ENCODE peak calls at places on chromosomes 2 and 18, in eight cellular contexts. A is kidney epithelial cell, Z is cardiac fibroblast, I is GM12865, B is transverse colon, S is epithelial cell of esophagus, Y is left lung, M is body of pancreas. V is an unnamed sample.

GRCh38 chr2:38661306-38661705 is 4.6 kb upstream of the GALM start:
- DNase-seq in A (no peak), Z (peak), I (no peak), B (no peak), S (no peak), Y (no peak), M (no peak), V (no peak)

GRCh38 chr2:116754371-116755101 is 1060.0 kb upstream of the DDX18 start:
- DNase-seq in A (no peak), Z (no peak), I (no peak), B (no peak), S (no peak), Y (no peak), M (no peak), V (no peak)

GRCh38 chr2:181989099-181989498 is 3.4 kb downstream of the PPP1R1C start:
- DNase-seq in A (no peak), Z (no peak), I (no peak), B (no peak), S (no peak), Y (no peak), M (no peak), V (no peak)

GRCh38 chr2:15996536-15997423 is 56.4 kb downstream of the MYCN start:
- DNase-seq in A (no peak), Z (no peak), I (no peak), B (no peak), S (no peak), Y (no peak), M (no peak), V (no peak)

GRCh38 chr2:3628800-3629199 is 29.2 kb upstream of the ALLC start:
- DNase-seq in A (no peak), Z (no peak), I (no peak), B (no peak), S (peak), Y (no peak), M (peak), V (no peak)

GRCh38 chr2:88568179-88568578 is 59.1 kb downstream of the EIF2AK3 start:
- DNase-seq in A (no peak), Z (no peak), I (no peak), B (no peak), S (no peak), Y (no peak), M (no peak), V (no peak)

GRCh38 chr2:28926837-28927236 is 32.4 kb downstream of the WDR43 start:
- DNase-seq in A (no peak), Z (no peak), I (no peak), B (no peak), S (peak), Y (no peak), M (no peak), V (no peak)

GRCh38 chr2:75226099-75226498 is 26.8 kb upstream of the TACR1 start:
- DNase-seq in A (no peak), Z (no peak), I (no peak), B (no peak), S (no peak), Y (no peak), M (no peak), V (no peak)

GRCh38 chr2:157447751-157448150 is 3.9 kb upstream of the CYTIP start:
- DNase-seq in A (no peak), Z (no peak), I (no peak), B (no peak), S (no peak), Y (no peak), M (no peak), V (no peak)

GRCh38 chr2:239531456-239532304 is 130.9 kb upstream of the HDAC4 start:
- DNase-seq in A (no peak), Z (no peak), I (no peak), B (no peak), S (no peak), Y (no peak), M (no peak), V (no peak)

GRCh38 chr2:21710031-21710430 is 586.3 kb downstream of the TDRD15 start:
- DNase-seq in A (no peak), Z (no peak), I (no peak), B (no peak), S (no peak), Y (no peak), M (no peak), V (no peak)

GRCh38 chr2:133489146-133489545 is 79.1 kb downstream of the NCKAP5 start:
- DNase-seq in A (no peak), Z (no peak), I (no peak), B (no peak), S (no peak), Y (no peak), M (no peak), V (no peak)

GRCh38 chr2:152372438-152372984 is 37.5 kb downstream of the FMNL2 start:
- DNase-seq in A (no peak), Z (no peak), I (no peak), B (no peak), S (no peak), Y (no peak), M (no peak), V (no peak)

GRCh38 chr2:219362524-219363164 is 25.1 kb downstream of the DNPEP start:
- DNase-seq in A (no peak), Z (peak), I (peak), B (peak), S (peak), Y (peak), M (no peak), V (no peak)

GRCh38 chr2:120575966-120576365 is 159.7 kb upstream of the GLI2 start:
- DNase-seq in A (no peak), Z (no peak), I (no peak), B (no peak), S (no peak), Y (no peak), M (no peak), V (no peak)

GRCh38 chr2:123245156-123245555 is 779.9 kb upstream of the CNTNAP5 start:
- DNase-seq in A (no peak), Z (no peak), I (no peak), B (no peak), S (no peak), Y (no peak), M (no peak), V (no peak)

GRCh38 chr2:169258045-169258601 is 104.2 kb downstream of the LRP2 start:
- DNase-seq in A (no peak), Z (peak), I (no peak), B (no peak), S (peak), Y (no peak), M (no peak), V (no peak)

GRCh38 chr2:127086800-127087737 is 19.9 kb downstream of the BIN1 start:
- DNase-seq in A (no peak), Z (peak), I (peak), B (peak), S (no peak), Y (peak), M (no peak), V (no peak)

GRCh38 chr2:227509824-227510619 is 38.1 kb downstream of the AGFG1 start:
- DNase-seq in A (no peak), Z (peak), I (no peak), B (no peak), S (peak), Y (no peak), M (no peak), V (no peak)

GRCh38 chr18:55159027-55159426 is 199.8 kb upstream of the CCDC68 start:
- DNase-seq in A (no peak), Z (no peak), I (no peak), B (no peak), S (no peak), Y (no peak), M (no peak), V (no peak)

GRCh38 chr2:196284901-196285589 is 113.7 kb upstream of the STK17B start:
- DNase-seq in A (no peak), Z (peak), I (no peak), B (no peak), S (no peak), Y (no peak), M (no peak), V (no peak)

GRCh38 chr2:76202866-76203265 is 492.2 kb upstream of the GCFC2 start:
- DNase-seq in A (no peak), Z (no peak), I (no peak), B (no peak), S (no peak), Y (no peak), M (no peak), V (no peak)

GRCh38 chr18:65768379-65768778 is 17.6 kb downstream of the CDH7 start:
- DNase-seq in A (peak), Z (no peak), I (no peak), B (no peak), S (peak), Y (no peak), M (no peak), V (no peak)

GRCh38 chr2:130912471-130912870 is 75.8 kb downstream of the ARHGEF4 start:
- DNase-seq in A (no peak), Z (no peak), I (no peak), B (no peak), S (peak), Y (no peak), M (no peak), V (no peak)
- H3K4me3 ChIP-seq in A (no peak), Z (no peak), I (no peak), B (no peak), S (peak), Y (no peak), M (no peak), V (no peak)

DNA sequence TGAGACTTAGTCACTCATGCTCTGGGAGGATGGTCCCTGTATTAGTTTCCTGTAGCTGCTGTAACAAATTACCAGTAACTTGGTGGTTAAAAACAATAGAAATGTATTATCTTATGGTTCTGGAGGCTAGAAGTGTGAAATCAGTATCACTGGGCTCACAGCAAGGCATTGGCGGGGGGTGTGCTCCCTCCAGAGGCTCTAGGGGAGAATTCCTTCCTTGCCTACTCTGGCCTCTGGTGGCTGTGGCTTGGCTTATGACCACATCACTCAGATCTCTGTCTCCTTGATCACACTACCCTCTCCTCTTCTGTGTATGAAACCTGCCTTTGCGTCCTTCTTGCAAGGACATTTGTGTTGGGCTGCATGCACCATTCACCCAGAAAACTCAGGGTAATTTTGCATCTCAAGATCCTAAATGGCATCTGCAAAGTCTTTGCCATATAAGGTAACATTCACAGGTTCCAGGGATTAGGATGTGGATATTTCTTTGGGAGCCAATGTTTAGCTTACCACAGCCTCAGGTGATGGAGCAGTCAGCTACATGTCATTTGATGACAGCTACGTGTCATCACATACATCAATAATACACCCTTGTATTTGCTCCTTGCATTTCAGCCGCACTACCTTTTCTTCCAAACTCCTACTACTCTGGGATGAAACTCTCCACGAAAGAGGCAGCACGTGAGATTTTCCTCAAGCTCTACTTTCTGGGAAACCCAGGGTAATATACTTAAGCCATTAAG is 49.6 kb upstream of the POU3F3 start:
- DNase-seq in A (no peak), Z (no peak), I (no peak), B (no peak), S (no peak), Y (no peak), M (no peak), V (no peak)
- TF ChIP-seq CTCF in A (no peak), Z (no peak), I (no peak), B (no peak), S (no peak), Y (no peak), M (no peak), V (no peak)

DNA sequence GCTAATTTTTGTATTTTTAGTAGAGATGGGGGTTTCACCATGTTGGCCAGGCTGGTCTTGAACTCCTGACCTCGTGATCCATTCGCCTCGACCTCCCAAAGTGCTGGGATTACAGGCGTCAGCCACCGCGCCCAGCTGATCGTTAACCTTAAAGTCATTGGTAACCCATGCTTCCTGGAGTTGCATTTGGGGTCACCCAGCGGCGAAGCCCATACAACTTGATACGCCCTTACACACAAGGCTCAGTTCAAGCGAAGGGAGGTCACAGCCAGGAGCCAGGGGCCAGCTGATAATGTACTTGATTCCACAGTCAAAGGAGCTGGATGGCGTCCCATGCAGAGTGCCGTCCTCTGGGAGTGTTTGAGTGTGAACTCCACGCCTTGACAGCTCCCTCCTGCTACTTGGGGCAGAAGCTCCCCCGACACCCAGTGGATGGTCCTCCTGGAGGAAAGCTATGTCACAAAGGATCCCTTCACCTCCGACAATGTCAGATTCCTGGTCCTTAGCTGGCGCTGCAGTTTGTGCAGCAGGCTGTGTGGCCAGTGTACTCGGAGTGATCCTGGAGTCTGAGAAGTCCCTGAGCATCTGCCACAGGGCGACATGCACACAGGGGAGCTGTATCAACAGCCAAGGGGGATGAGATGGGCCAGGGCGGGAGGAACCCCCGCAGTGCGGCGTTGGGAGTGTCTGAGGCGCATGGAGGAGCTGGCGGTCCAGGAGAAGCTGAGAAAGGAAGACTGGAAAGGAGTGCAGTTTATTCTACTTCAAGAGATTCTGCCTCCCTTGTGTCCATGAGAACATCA is 7.9 kb downstream of the CLHC1 start:
- DNase-seq in A (no peak), Z (no peak), I (peak), B (no peak), S (no peak), Y (no peak), M (no peak), V (no peak)
- H3K4me3 ChIP-seq in A (no peak), Z (no peak), I (no peak), B (peak), S (no peak), Y (peak), M (no peak), V (peak)

GRCh38 chr2:68357608-68358337 is 7.3 kb upstream of the PLEK start:
- DNase-seq in A (no peak), Z (peak), I (peak), B (peak), S (peak), Y (no peak), M (peak), V (no peak)
- TF ChIP-seq CTCF in A (peak), Z (peak), I (peak), B (no peak), S (peak), Y (no peak), M (peak), V (peak)

DNA sequence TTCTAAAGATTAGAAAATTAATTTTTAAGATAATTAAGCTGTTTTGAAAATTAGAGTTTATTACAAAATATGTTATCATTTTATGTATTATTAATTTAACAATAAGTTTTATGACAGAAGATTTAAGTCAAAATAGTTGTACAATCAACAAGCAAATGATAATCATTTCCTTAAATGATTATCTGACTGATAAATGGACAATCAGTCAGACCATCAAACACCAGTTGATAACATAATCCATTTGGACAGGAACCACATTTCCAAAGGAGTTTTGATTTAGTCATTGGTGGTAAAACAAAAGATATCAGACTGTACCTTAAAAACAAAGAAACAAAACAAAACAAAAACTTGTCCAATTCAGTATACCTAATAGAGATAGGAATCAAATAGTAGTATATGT is 1.9 kb downstream of the TFPI start:
- DNase-seq in A (no peak), Z (no peak), I (no peak), B (no peak), S (no peak), Y (no peak), M (no peak), V (no peak)
- H3K4me3 ChIP-seq in A (peak), Z (peak), I (no peak), B (no peak), S (no peak), Y (peak), M (no peak), V (peak)

GRCh38 chr2:43239981-43240761 is 13.8 kb upstream of the ZFP36L2 start:
- DNase-seq in A (no peak), Z (no peak), I (peak), B (no peak), S (no peak), Y (no peak), M (no peak), V (no peak)
- TF ChIP-seq CTCF in A (no peak), Z (peak), I (no peak), B (no peak), S (peak), Y (no peak), M (no peak), V (no peak)

V was measured in dorsolateral prefrontal cortex.